ENCODE peak calls at places on chromosomes 3 and 15, in nine cellular contexts. J is IMR-90, P is breast epithelium, X is heart right ventricle, R is fibroblast of lung, W is fibroblast of mammary gland, B is lung, Q is Peyer's patch, U is lower lobe of right lung. Z is an unnamed sample.

GRCh38 chr3:10205461-10206165 is 40.9 kb downstream of the IRAK2 start:
- DNase-seq in R (peak), W (peak), J (peak), P (peak), U (no peak), X (no peak), B (no peak), Q (no peak), Z (peak)

GRCh38 chr3:16842710-16843270 is 42.0 kb upstream of the PLCL2 start:
- DNase-seq in J (no peak), X (no peak), R (no peak), Q (no peak), B (no peak), W (no peak), U (no peak), P (no peak), Z (no peak)

GRCh38 chr3:194049394-194049793 is 86.6 kb upstream of the HES1 start:
- DNase-seq in R (no peak), B (no peak), X (no peak), U (no peak), Q (no peak), J (no peak), W (no peak), P (no peak), Z (no peak)

GRCh38 chr3:72270072-72270611 is 485.2 kb upstream of the PROK2 start:
- DNase-seq in X (peak), R (peak), J (peak), W (peak), U (peak), Q (peak), P (peak), B (peak), Z (peak)

GRCh38 chr15:34436956-34437442 is 609 bp downstream of the GOLGA8A start:
- DNase-seq in U (peak), W (peak), B (no peak), Q (peak), X (peak), J (peak), P (no peak), R (peak), Z (no peak)

GRCh38 chr3:80696280-80696679 is 928.5 kb upstream of the ROBO1 start:
- DNase-seq in W (no peak), Q (no peak), X (no peak), U (no peak), P (no peak), J (no peak), B (no peak), R (no peak), Z (no peak)

GRCh38 chr3:186722457-186722856 is 5.3 kb downstream of the KNG1 start:
- DNase-seq in R (peak), W (peak), X (no peak), B (no peak), P (no peak), J (no peak), Q (no peak), U (no peak), Z (no peak)

GRCh38 chr3:73868688-73869315 is 244.1 kb upstream of the PDZRN3 start:
- DNase-seq in P (no peak), Q (no peak), B (no peak), W (peak), R (peak), U (no peak), X (no peak), J (peak), Z (peak)

GRCh38 chr3:140911822-140912221 is 29.8 kb upstream of the SLC25A36 start:
- DNase-seq in Q (no peak), U (no peak), B (no peak), R (no peak), W (no peak), X (no peak), J (no peak), P (no peak), Z (no peak)

GRCh38 chr3:194536883-194537637 is 50.3 kb upstream of the ATP13A3 start:
- DNase-seq in U (no peak), R (no peak), B (no peak), Q (no peak), P (peak), J (peak), W (no peak), X (peak), Z (no peak)

GRCh38 chr15:78909791-78910228 is 35.0 kb downstream of the CTSH start:
- DNase-seq in P (no peak), U (no peak), B (no peak), W (peak), Q (peak), R (peak), X (no peak), J (peak), Z (no peak)

GRCh38 chr3:102132370-102132769 is 283.1 kb downstream of the NFKBIZ start:
- DNase-seq in Q (no peak), P (no peak), X (no peak), B (no peak), J (no peak), R (peak), U (no peak), W (peak), Z (no peak)

GRCh38 chr3:141123677-141124410 is 72.7 kb downstream of the SPSB4 start:
- DNase-seq in B (peak), Q (no peak), W (no peak), R (no peak), P (no peak), U (no peak), J (no peak), X (no peak), Z (no peak)

GRCh38 chr15:36671017-36671416 is 91.6 kb downstream of the CDIN1 start:
- DNase-seq in Q (no peak), B (no peak), R (no peak), U (no peak), X (no peak), W (no peak), P (no peak), J (no peak), Z (no peak)

GRCh38 chr3:10485380-10485779 is 20.0 kb downstream of the ATP2B2 start:
- DNase-seq in R (no peak), U (no peak), P (no peak), X (no peak), Q (no peak), W (no peak), B (no peak), J (no peak), Z (no peak)

GRCh38 chr3:47151836-47152235 is 12.1 kb downstream of the SETD2 start:
- DNase-seq in Q (no peak), B (no peak), W (no peak), P (no peak), J (no peak), X (no peak), U (no peak), R (no peak), Z (no peak)

GRCh38 chr3:172675371-172676193 is 35.3 kb downstream of the NCEH1 start:
- DNase-seq in J (peak), B (no peak), R (peak), U (no peak), X (no peak), W (peak), Q (no peak), P (no peak), Z (no peak)

GRCh38 chr3:11282250-11283125 is 10.3 kb downstream of the ATG7 start:
- DNase-seq in R (peak), J (peak), U (no peak), W (peak), Q (no peak), B (no peak), P (no peak), X (peak), Z (peak)

GRCh38 chr15:101727186-101727585 is 2.9 kb upstream of the TARS3 start:
- DNase-seq in W (no peak), X (no peak), J (no peak), R (no peak), P (no peak), B (no peak), U (no peak), Q (no peak), Z (no peak)

GRCh38 chr3:114144909-114145688 is 33.8 kb downstream of the DRD3 start:
- DNase-seq in J (peak), X (no peak), R (peak), Q (no peak), U (no peak), B (peak), P (no peak), W (peak), Z (peak)

GRCh38 chr15:74175271-74176191 is 2.0 kb downstream of the ISLR start:
- DNase-seq in B (no peak), R (no peak), U (peak), W (no peak), P (peak), J (no peak), Q (no peak), X (no peak), Z (no peak)
- H3K4me3 ChIP-seq in B (no peak), R (no peak), U (peak), W (no peak), P (peak), J (no peak), Q (no peak), X (peak), Z (no peak)

GRCh38 chr3:146156801-146157310 is 4.1 kb downstream of the PLOD2 start:
- DNase-seq in R (no peak), W (no peak), Q (no peak), J (no peak), U (no peak), P (no peak), X (no peak), B (no peak), Z (no peak)
- H3K4me3 ChIP-seq in R (peak), W (no peak), Q (no peak), J (no peak), U (peak), P (no peak), X (peak), B (no peak), Z (no peak)

DNA sequence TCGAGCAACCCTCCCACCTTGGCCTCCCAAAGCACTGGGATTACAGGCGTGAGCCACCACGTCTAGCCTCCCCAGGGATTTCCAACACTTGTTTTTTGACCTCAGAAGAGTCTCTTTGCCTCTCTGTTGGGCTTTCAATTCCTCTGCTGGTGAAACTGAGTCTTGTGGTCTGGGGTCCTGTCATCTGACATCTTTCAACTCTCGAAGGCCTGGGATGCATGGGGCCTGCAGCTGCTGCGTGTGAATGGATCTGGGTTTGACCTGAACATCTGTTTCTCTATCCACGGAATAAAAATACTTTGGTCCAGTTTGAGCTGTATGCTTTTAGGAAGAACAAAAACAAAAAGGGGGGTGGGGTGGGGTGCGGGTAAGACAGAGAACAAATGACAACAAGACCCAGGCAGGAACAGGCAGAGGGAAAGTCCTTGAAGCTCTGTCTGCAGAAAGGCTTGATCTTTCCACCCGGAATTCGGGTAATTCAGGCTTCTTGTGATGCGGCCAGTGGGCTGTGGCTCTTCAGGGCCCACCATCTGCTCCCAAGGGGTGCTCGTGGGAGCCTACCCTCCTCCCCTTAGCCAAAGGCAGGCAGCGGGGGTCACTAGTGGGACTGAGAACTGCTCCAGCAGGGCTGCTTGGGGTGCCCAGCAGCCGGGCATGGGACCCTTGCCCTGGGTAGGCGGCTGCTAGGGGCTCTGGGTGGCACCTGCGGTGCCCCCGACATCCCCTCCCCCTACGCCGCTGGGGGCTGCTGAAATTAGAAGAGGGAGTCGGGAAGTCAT is 71.5 kb downstream of the SLC12A8 start:
- DNase-seq in J (no peak), X (no peak), B (no peak), Q (no peak), U (no peak), P (no peak), R (peak), W (no peak), Z (no peak)
- H3K4me3 ChIP-seq in J (no peak), X (peak), B (peak), Q (peak), U (peak), P (peak), R (peak), W (no peak), Z (no peak)

DNA sequence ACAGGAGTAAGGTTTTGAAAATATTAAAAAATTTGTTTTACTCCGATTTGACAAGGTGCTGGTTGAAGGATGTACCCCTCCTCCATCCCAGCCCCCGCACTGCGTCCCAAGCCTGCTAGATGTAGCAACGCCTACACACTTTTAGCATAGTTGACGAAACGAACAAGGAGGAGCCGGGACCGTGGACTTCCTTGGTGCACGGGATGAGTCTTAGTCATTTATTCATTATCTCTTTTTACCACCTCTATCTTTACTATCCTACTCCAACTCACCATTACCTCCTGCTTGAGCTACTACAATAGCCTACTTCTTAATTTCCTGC is 10.6 kb downstream of the PRICKLE2 start:
- DNase-seq in X (peak), Q (no peak), R (peak), W (peak), B (no peak), U (no peak), P (peak), J (peak), Z (no peak)
- H3K4me3 ChIP-seq in X (peak), Q (no peak), R (peak), W (peak), B (no peak), U (peak), P (peak), J (peak), Z (no peak)

GRCh38 chr15:73750951-73751350 is 2.2 kb downstream of the INSYN1 start:
- DNase-seq in Q (no peak), P (no peak), J (no peak), X (no peak), R (no peak), B (no peak), W (no peak), U (no peak), Z (no peak)
- H3K4me3 ChIP-seq in Q (no peak), P (no peak), J (no peak), X (peak), R (no peak), B (no peak), W (no peak), U (no peak), Z (no peak)

Z was measured in astrocyte of the cerebellum.